ENCODE peak calls at places on chromosomes 5 and 9, in nine cellular contexts. A is AG04450, G is astrocyte of the cerebellum, P is tibial artery, Z is epithelial cell of proximal tubule, D is GM06990, Y is transverse colon, H is HFF-Myc, L is right atrium auricular region. O is an unnamed sample.

GRCh38 chr9:121581775-121582600 is 69.4 kb upstream of the DAB2IP start:
- DNase-seq in D (no peak), H (no peak), L (no peak), Y (no peak), G (no peak), A (no peak), P (no peak), Z (no peak), O (no peak)

GRCh38 chr5:134769206-134769605 is 10.6 kb downstream of the DDX46 start:
- DNase-seq in Z (no peak), H (no peak), P (no peak), A (no peak), Y (no peak), L (no peak), G (no peak), D (no peak), O (no peak)

GRCh38 chr5:39801306-39801705 is 376.5 kb upstream of the DAB2 start:
- DNase-seq in Z (no peak), D (no peak), G (no peak), L (no peak), P (no peak), H (no peak), Y (no peak), A (no peak), O (no peak)

GRCh38 chr9:120965344-120966004 is 38.9 kb upstream of the TRAF1 start:
- DNase-seq in P (peak; percentile 54), G (no peak), H (no peak), D (no peak), Z (no peak), Y (no peak), L (peak; percentile 74), A (no peak), O (no peak)

GRCh38 chr5:139492700-139493192 is 10.2 kb upstream of the STING1 start:
- DNase-seq in G (no peak), L (no peak), Z (no peak), Y (no peak), D (no peak), H (no peak), A (no peak), P (no peak), O (no peak)

GRCh38 chr5:106459541-106459940 is 1211.2 kb downstream of the EFNA5 start:
- DNase-seq in D (no peak), Z (no peak), Y (no peak), P (no peak), G (peak; percentile 3), A (no peak), L (no peak), H (no peak), O (no peak)

GRCh38 chr9:19442240-19442639 is 33.4 kb downstream of the ACER2 start:
- DNase-seq in Y (no peak), G (no peak), Z (no peak), H (no peak), L (no peak), P (no peak), A (no peak), D (no peak), O (no peak)

GRCh38 chr9:133238272-133238850 is 29.3 kb upstream of the OBP2B start:
- DNase-seq in D (peak; percentile 63), L (peak; percentile 82), H (no peak), P (peak; percentile 56), G (no peak), Y (peak; percentile 94), A (no peak), Z (no peak), O (peak; percentile 74)

GRCh38 chr5:170363671-170364070 is 25.5 kb downstream of the KCNMB1 start:
- DNase-seq in L (no peak), P (no peak), H (no peak), Z (no peak), D (no peak), A (no peak), G (no peak), Y (no peak), O (no peak)

GRCh38 chr5:150085191-150085912 is 1.0 kb downstream of the CSF1R start:
- DNase-seq in L (peak; percentile 30), G (no peak), P (no peak), A (no peak), Z (no peak), H (no peak), Y (no peak), D (no peak), O (peak; percentile 54)

GRCh38 chr9:33277484-33277883 is 12.6 kb downstream of the CHMP5 start:
- DNase-seq in G (no peak), Z (no peak), D (no peak), A (no peak), Y (no peak), L (peak; percentile 13), H (no peak), P (no peak), O (no peak)

GRCh38 chr9:130197888-130198287 is 25.7 kb downstream of the NCS1 start:
- DNase-seq in D (no peak), P (no peak), H (no peak), Y (no peak), G (no peak), L (no peak), Z (no peak), A (no peak), O (no peak)

GRCh38 chr5:110547495-110547894 is 179.0 kb downstream of the TMEM232 start:
- DNase-seq in Z (no peak), L (no peak), A (no peak), D (no peak), G (no peak), H (no peak), P (no peak), Y (no peak), O (no peak)

GRCh38 chr9:95406114-95406513 is 88.6 kb upstream of the FANCC start:
- DNase-seq in L (no peak), A (no peak), P (peak; percentile 69), Z (no peak), H (no peak), G (no peak), Y (no peak), D (no peak), O (no peak)

GRCh38 chr5:410911-411517 is 32.0 kb upstream of the EXOC3 start:
- DNase-seq in L (no peak), Y (no peak), Z (no peak), P (no peak), D (no peak), A (no peak), H (no peak), G (no peak), O (no peak)

GRCh38 chr5:407051-407450 is 35.9 kb upstream of the EXOC3 start:
- DNase-seq in H (no peak), Z (no peak), L (no peak), P (no peak), Y (no peak), A (no peak), G (no peak), D (no peak), O (no peak)

GRCh38 chr5:407801-408268 is 35.1 kb upstream of the EXOC3 start:
- DNase-seq in H (no peak), P (no peak), Z (no peak), D (no peak), G (no peak), A (no peak), Y (no peak), L (no peak), O (no peak)

GRCh38 chr5:415928-416635 is 26.9 kb upstream of the EXOC3 start:
- DNase-seq in D (no peak), A (no peak), L (no peak), Y (no peak), Z (no peak), P (peak; percentile 10), G (no peak), H (no peak), O (no peak)

GRCh38 chr5:411728-412127 is 31.2 kb upstream of the EXOC3 start:
- DNase-seq in A (no peak), H (no peak), D (no peak), P (no peak), L (no peak), Z (no peak), Y (no peak), G (no peak), O (no peak)
- H3K4me3 ChIP-seq in A (no peak overlapping the region), H (no peak overlapping the region), D (no peak overlapping the region), P (no peak overlapping the region), L (no peak overlapping the region), Z (no peak overlapping the region), Y (no peak overlapping the region), G (no peak overlapping the region), O (no peak overlapping the region)

DNA sequence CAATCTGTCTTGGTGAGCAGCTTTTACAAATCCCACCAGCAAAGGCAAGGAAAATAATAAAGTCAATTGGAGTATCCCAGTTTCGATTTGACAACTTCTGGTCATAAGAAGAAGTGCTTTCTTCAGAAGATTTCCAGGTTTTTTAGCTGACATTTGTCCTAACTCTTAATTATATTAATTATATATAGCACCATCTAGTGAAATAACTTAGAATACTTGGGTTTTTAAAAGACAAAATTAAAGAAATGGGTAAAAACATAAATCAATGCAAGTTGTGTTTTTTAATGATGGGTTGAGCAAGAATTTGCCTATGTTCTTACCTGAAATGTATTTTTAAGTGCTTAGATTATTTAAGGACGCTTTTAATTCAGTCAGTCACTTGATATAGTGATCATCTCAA is 421.8 kb downstream of the ACTL7B start:
- DNase-seq in G (no peak), H (no peak), P (no peak), Y (no peak), A (no peak), D (no peak), L (no peak), Z (no peak), O (no peak)
- TF ChIP-seq CTCF in G (no peak), H (no peak), P (no peak), Y (no peak), A (no peak), D (no peak), L (no peak), Z (no peak), O (no peak)

DNA sequence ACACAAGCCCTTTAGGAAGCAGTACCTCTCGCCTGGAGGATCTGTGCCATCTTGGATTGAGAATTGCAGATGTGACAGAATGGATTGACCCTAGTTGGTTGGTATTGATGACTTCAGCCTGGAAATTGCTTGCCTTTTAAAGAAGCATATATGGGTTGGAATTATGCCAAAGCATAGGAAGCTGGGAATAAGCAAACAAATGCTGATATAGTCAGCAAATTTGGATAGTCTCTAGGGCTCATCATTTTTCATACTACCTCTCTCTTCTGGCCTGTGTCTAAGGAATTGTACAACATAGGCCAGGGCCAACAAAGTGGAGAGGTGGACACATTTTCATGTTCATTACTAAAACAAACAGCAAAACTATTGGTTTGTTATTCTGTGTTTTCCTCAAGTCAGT is 13.2 kb downstream of the TRIM32 start:
- DNase-seq in H (no peak), Y (no peak), L (no peak), A (no peak), G (no peak), Z (no peak), D (no peak), P (no peak), O (no peak)
- H3K4me3 ChIP-seq in H (no peak overlapping the region), Y (no peak overlapping the region), L (no peak overlapping the region), A (no peak overlapping the region), G (no peak overlapping the region), Z (no peak overlapping the region), D (no peak overlapping the region), P (no peak overlapping the region), O (no peak overlapping the region)

DNA sequence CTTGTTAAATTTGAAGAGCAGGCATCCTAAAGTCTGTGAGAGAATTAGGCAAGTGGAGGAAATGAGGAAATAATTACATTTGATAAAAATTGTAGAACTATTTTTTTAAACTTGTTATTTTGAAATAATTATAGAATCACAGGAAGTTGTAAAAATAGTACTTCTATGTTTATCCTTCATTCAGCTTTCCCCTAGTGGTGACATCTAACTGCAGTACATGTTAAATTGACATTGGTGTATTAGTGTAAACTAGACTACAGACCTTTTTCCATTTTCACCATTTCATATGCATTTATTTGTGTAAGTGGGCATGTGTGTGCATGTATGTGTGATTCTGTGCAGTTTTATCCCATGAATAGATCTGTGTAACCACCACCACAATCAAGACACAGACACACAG is 51.6 kb downstream of the F2RL2 start:
- DNase-seq in H (no peak), G (no peak), D (no peak), Z (no peak), P (no peak), L (no peak), A (no peak), Y (no peak), O (no peak)
- TF ChIP-seq CTCF in H (no peak), G (no peak), D (peak; percentile 12), Z (peak; percentile 20), P (no peak), L (no peak), A (no peak), Y (no peak), O (no peak)